ENCODE peak calls at places on chromosomes 11 and 22, in five cellular contexts. X is endodermal cell; K is NCI-H510A treated with DMSO at 0.1 percent for 48 hours; M is pulmonary artery endothelial cell; J is stimulated activated CD4-positive, alpha-beta T cell treated with anti-CD3 and anti-CD28 coated beads, Interleukin-1b, Interleukin-23, amount 100 ng/mL, for 1 hour. R is an unnamed sample.

GRCh38 chr11:114089748-114090147 is 30.2 kb downstream of the ZBTB16 start:
- DNase-seq in X (no peak), M (no peak), K (no peak), J (no peak), R (no peak)

GRCh38 chr22:29108137-29108536 is 35.3 kb downstream of the KREMEN1 start:
- DNase-seq in J (no peak), X (no peak), M (no peak), K (no peak), R (no peak)

GRCh38 chr11:119034813-119035212 is 4.1 kb upstream of the SLC37A4 start:
- DNase-seq in K (no peak), J (no peak), M (no peak), X (no peak), R (no peak)

GRCh38 chr11:69539416-69540117 is 58.1 kb downstream of the LINC01488 start:
- DNase-seq in J (no peak), X (no peak), M (no peak), K (no peak), R (no peak)

GRCh38 chr11:93820847-93821246 is 29.6 kb downstream of the VSTM5 start:
- DNase-seq in J (no peak), M (no peak), K (no peak), X (no peak), R (no peak)

GRCh38 chr11:125072961-125073590 is 10.0 kb downstream of the SLC37A2 start:
- DNase-seq in M (no peak), J (no peak), X (no peak), K (no peak), R (no peak)

GRCh38 chr22:38823076-38823475 is 20.8 kb downstream of the NPTXR start:
- DNase-seq in X (no peak), J (no peak), K (no peak), M (no peak), R (no peak)

GRCh38 chr22:41003041-41003440 is 51.9 kb downstream of the RBX1 start:
- DNase-seq in M (no peak), J (no peak), K (no peak), X (no peak), R (no peak)

GRCh38 chr22:49958961-49959781 is 1.4 kb upstream of the PIM3 start:
- DNase-seq in X (peak), J (no peak), K (no peak), M (no peak), R (no peak)

GRCh38 chr11:126318642-126319373 is 14.9 kb downstream of the DCPS start:
- DNase-seq in K (no peak), J (no peak), X (no peak), M (no peak), R (peak)

GRCh38 chr11:69534166-69534530 is 52.7 kb downstream of the LINC01488 start:
- DNase-seq in X (peak), J (no peak), M (no peak), K (no peak), R (no peak)

GRCh38 chr11:65849366-65849765 is 8.6 kb downstream of the CFL1 start:
- DNase-seq in J (no peak), K (no peak), X (peak), M (no peak), R (no peak)

GRCh38 chr22:35070451-35071093 is 4.6 kb downstream of the ISX start:
- DNase-seq in J (no peak), M (no peak), X (no peak), K (no peak), R (no peak)

GRCh38 chr22:49677495-49677889 is 150.2 kb downstream of the BRD1 start:
- DNase-seq in X (no peak), M (no peak), K (no peak), J (no peak), R (no peak)

GRCh38 chr22:49400866-49401598 is 426.6 kb downstream of the BRD1 start:
- DNase-seq in M (no peak), X (peak), K (no peak), J (no peak), R (no peak)

GRCh38 chr11:1825039-1825740 is 9.6 kb upstream of the SYT8 start:
- DNase-seq in K (no peak), M (no peak), X (peak), J (no peak), R (no peak)

GRCh38 chr11:79007811-79008294 is 433.0 kb downstream of the TENM4 start:
- DNase-seq in K (no peak), X (peak), J (no peak), M (no peak), R (no peak)

GRCh38 chr11:64152841-64153691 is 12.8 kb downstream of the MACROD1 start:
- DNase-seq in M (no peak), K (peak), X (peak), J (peak), R (peak)

GRCh38 chr11:61574611-61575010 is 6.3 kb downstream of the SYT7 start:
- DNase-seq in X (no peak), M (no peak), K (no peak), J (no peak), R (no peak)

GRCh38 chr11:93613432-93613831 is 48.0 kb upstream of the CEP295 start:
- DNase-seq in J (no peak), M (no peak), X (no peak), K (no peak), R (no peak)

GRCh38 chr22:38971202-38971601 is 10.9 kb upstream of the APOBEC3B start:
- DNase-seq in X (no peak), J (no peak), M (no peak), K (no peak), R (no peak)

GRCh38 chr11:66020212-66020611 is 6.1 kb downstream of the CATSPER1 start:
- DNase-seq in M (no peak), J (no peak), X (no peak), K (no peak), R (no peak)

GRCh38 chr22:26897384-26897783 is 240.0 kb downstream of the MIAT start:
- DNase-seq in K (no peak), M (no peak), J (no peak), X (no peak), R (no peak)

GRCh38 chr22:50303848-50304527 is 3.5 kb downstream of the PLXNB2 start:
- DNase-seq in M (no peak), K (no peak), X (peak), J (no peak), R (no peak)

GRCh38 chr22:25364736-25365241 is 145.3 kb downstream of the CRYBB2 start:
- DNase-seq in M (no peak), K (no peak), X (no peak), J (no peak), R (no peak)

GRCh38 chr11:834371-835316 is 1.9 kb downstream of the CD151 start:
- DNase-seq in K (no peak), J (no peak), X (no peak), M (peak), R (no peak)

R was measured in T-helper 2 cell treated with Interferon-gamma antibody and Interleukin-4, amounts not matched to agents 5 μg/mL and 100 μg/mL, for 36 hours.